ENCODE peak calls at places on chromosome 19, in eight cellular contexts. P is hippocampal formation; N is adipocyte; Y is T-helper 1 cell; F is AG10803; C is kidney tubule cell; V is naive thymus-derived CD8-positive, alpha-beta T cell; K is HFFc6. O is an unnamed sample.

GRCh38 chr19:41398042-41398403 is 405 bp downstream of the BCKDHA start:
- DNase-seq in P (no peak), N (peak; percentile 41), Y (no peak), F (peak; percentile 18), C (no peak), V (no peak), K (no peak), O (peak; percentile 17)

GRCh38 chr19:5680083-5680436 is 256 bp downstream of the MICOS13 start:
- DNase-seq in P (no peak), N (peak; percentile 69), Y (no peak), F (peak; percentile 24), C (peak; percentile 37), V (no peak), K (no peak), O (no peak)

GRCh38 chr19:342801-343421 is 1.7 kb downstream of the MIER2 start:
- DNase-seq in P (no peak), N (peak; percentile 75), Y (no peak), F (peak; percentile 80), C (peak; percentile 75), V (no peak), K (peak; percentile 84), O (no peak)

GRCh38 chr19:39996811-39997594 is at the start of gene ZNF546:
- DNase-seq in P (peak; percentile 87), N (peak; percentile 96), Y (peak; percentile 87), F (peak; percentile 87), C (peak; percentile 93), V (peak; percentile 89), K (peak; percentile 89), O (peak; percentile 96)

GRCh38 chr19:58394821-58395219 is 636 bp upstream of the RNF225 start:
- DNase-seq in P (no peak), N (no peak), Y (no peak), F (no peak), C (peak; percentile 33), V (no peak), K (no peak), O (no peak)

GRCh38 chr19:4326837-4327251 is 11.8 kb downstream of the STAP2 start:
- DNase-seq in P (no peak), N (no peak), Y (no peak), F (no peak), C (no peak), V (no peak), K (no peak), O (no peak)

GRCh38 chr19:48962029-48962848 is 2.9 kb upstream of the FTL start:
- DNase-seq in P (peak; percentile 9), N (peak; percentile 33), Y (no peak), F (no peak), C (peak; percentile 90), V (no peak), K (no peak), O (peak; percentile 90)

GRCh38 chr19:38655148-38655824 is 7.8 kb downstream of the ACTN4 start:
- DNase-seq in P (no peak), N (no peak), Y (no peak), F (no peak), C (peak; percentile 68), V (no peak), K (peak; percentile 45), O (peak; percentile 85)

GRCh38 chr19:37981785-37982475 is 74.9 kb downstream of the SIPA1L3 start:
- DNase-seq in P (no peak), N (no peak), Y (no peak), F (no peak), C (no peak), V (no peak), K (no peak), O (no peak)

GRCh38 chr19:5665781-5666513 is 14.4 kb downstream of the MICOS13 start:
- DNase-seq in P (no peak), N (peak; percentile 49), Y (no peak), F (peak; percentile 52), C (peak; percentile 88), V (no peak), K (peak; percentile 79), O (peak; percentile 54)

GRCh38 chr19:47110521-47111080 is 3.0 kb downstream of the ZC3H4 start:
- DNase-seq in P (peak; percentile 33), N (peak; percentile 26), Y (peak; percentile 33), F (no peak), C (peak; percentile 45), V (peak; percentile 35), K (no peak), O (peak; percentile 59)

GRCh38 chr19:32373614-32374295 is 28.3 kb downstream of the ZNF507 start:
- DNase-seq in P (no peak), N (peak; percentile 95), Y (no peak), F (peak; percentile 96), C (peak; percentile 99), V (no peak), K (peak; percentile 99), O (no peak)

GRCh38 chr19:37930416-37930815 is 23.4 kb downstream of the SIPA1L3 start:
- DNase-seq in P (no peak), N (no peak), Y (no peak), F (no peak), C (peak; percentile 77), V (no peak), K (no peak), O (no peak)

GRCh38 chr19:12628040-12629022 is 17.6 kb downstream of the ZNF791 start:
- DNase-seq in P (no peak), N (no peak), Y (no peak), F (no peak), C (no peak), V (no peak), K (peak; percentile 32), O (peak; percentile 39)

GRCh38 chr19:13057744-13058143 is 44.9 kb downstream of the LYL1 start:
- DNase-seq in P (no peak), N (no peak), Y (no peak), F (no peak), C (no peak), V (no peak), K (no peak), O (no peak)

GRCh38 chr19:11539495-11540365 is 1.1 kb downstream of the CNN1 start:
- DNase-seq in P (no peak), N (no peak), Y (no peak), F (no peak), C (no peak), V (no peak), K (no peak), O (no peak)

GRCh38 chr19:3656073-3656746 is 29.6 kb upstream of the CACTIN start:
- DNase-seq in P (no peak), N (no peak), Y (no peak), F (peak; percentile 66), C (no peak), V (no peak), K (peak; percentile 97), O (no peak)

GRCh38 chr19:9000933-9001332 is 9.3 kb downstream of the MUC16 start:
- DNase-seq in P (no peak), N (no peak), Y (no peak), F (no peak), C (no peak), V (no peak), K (no peak), O (no peak)

O was measured in GM12865.